ENCODE peak calls at places on chromosomes 5 and 9, in five cellular contexts. I is activated T-helper 9 cell treated with anti-CD3 and anti-CD28 coated beads, Interleukin-2, amount 50 U/mL, for 16 hours; U is breast epithelium; T is activated CD4-positive, alpha-beta T cell treated with anti-CD3 and anti-CD28 coated beads, Interleukin-2, amount 10 ng/mL, durations not matched to agents 7 days and 5 days; A is fibroblast of gingiva. R is an unnamed sample.

GRCh38 chr9:134604834-134605233 is 36.8 kb upstream of the COL5A1 start:
- DNase-seq in U (peak), T (peak), I (no peak), A (no peak), R (no peak)

GRCh38 chr5:90709323-90710148 is 150.9 kb downstream of the ADGRV1 start:
- DNase-seq in A (peak), I (no peak), T (peak), U (no peak), R (peak)

GRCh38 chr5:178895615-178896571 is at the start of gene ZFP2:
- DNase-seq in A (peak), I (peak), U (peak), T (peak), R (peak)

GRCh38 chr5:124315746-124316415 is 430.6 kb downstream of the ZNF608 start:
- DNase-seq in A (peak), I (no peak), T (no peak), U (no peak), R (no peak)

GRCh38 chr5:130885027-130885426 is 280.0 kb downstream of the HINT1 start:
- DNase-seq in T (no peak), A (no peak), U (no peak), I (no peak), R (no peak)

GRCh38 chr5:132526290-132526973 is 16.9 kb downstream of the IL5 start:
- DNase-seq in T (peak), A (peak), I (no peak), U (no peak), R (peak)

GRCh38 chr5:89968870-89969472 is 440.6 kb downstream of the CETN3 start:
- DNase-seq in U (no peak), A (peak), T (no peak), I (no peak), R (no peak)

GRCh38 chr9:110832916-110833315 is 164.3 kb downstream of the MUSK start:
- DNase-seq in A (no peak), T (no peak), U (no peak), I (no peak), R (no peak)

GRCh38 chr5:37005946-37006540 is 129.5 kb downstream of the NIPBL start:
- DNase-seq in T (no peak), I (no peak), U (no peak), A (peak), R (peak)

GRCh38 chr9:136566553-136566895 is 20.7 kb upstream of the NOTCH1 start:
- DNase-seq in T (no peak), A (no peak), U (no peak), I (no peak), R (no peak)

GRCh38 chr9:93237535-93237934 is 53.6 kb downstream of the WNK2 start:
- DNase-seq in U (no peak), A (no peak), I (no peak), T (peak), R (no peak)

R was measured in OCI-LY7.